ENCODE peak calls at places on chromosomes 11 and 22, in six cellular contexts. One of them, this sample, is unnamed.

GRCh38 chr11:77093056-77093891 is 9.4 kb upstream of the OMP start:
- DNase-seq in epithelial cell of prostate: no peak
- DNase-seq in WTC11: no peak
- DNase-seq in AG09319: no peak
- DNase-seq in fibroblast of pulmonary artery: no peak
- DNase-seq in stimulated activated CD4-positive, alpha-beta T cell treated with anti-CD3 and anti-CD28 coated beads, Interleukin-2, amount 100 ng/mL, for 48 hours: no peak
- DNase-seq in this sample: no peak

GRCh38 chr22:21457023-21457787 is 10.0 kb upstream of the TMEM191C start:
- DNase-seq in fibroblast of pulmonary artery: no peak
- DNase-seq in WTC11: peak; percentile 12
- DNase-seq in AG09319: no peak
- DNase-seq in epithelial cell of prostate: no peak
- DNase-seq in stimulated activated CD4-positive, alpha-beta T cell treated with anti-CD3 and anti-CD28 coated beads, Interleukin-2, amount 100 ng/mL, for 48 hours: no peak
- DNase-seq in this sample: peak; percentile 11

GRCh38 chr11:24145411-24145810 is 351.4 kb upstream of the LUZP2 start:
- DNase-seq in AG09319: no peak
- DNase-seq in stimulated activated CD4-positive, alpha-beta T cell treated with anti-CD3 and anti-CD28 coated beads, Interleukin-2, amount 100 ng/mL, for 48 hours: no peak
- DNase-seq in fibroblast of pulmonary artery: no peak
- DNase-seq in WTC11: no peak
- DNase-seq in epithelial cell of prostate: no peak
- DNase-seq in this sample: no peak

GRCh38 chr11:25734592-25735211 is 597.2 kb upstream of the ANO3 start:
- DNase-seq in stimulated activated CD4-positive, alpha-beta T cell treated with anti-CD3 and anti-CD28 coated beads, Interleukin-2, amount 100 ng/mL, for 48 hours: no peak
- DNase-seq in AG09319: no peak
- DNase-seq in WTC11: no peak
- DNase-seq in epithelial cell of prostate: peak; percentile 3
- DNase-seq in fibroblast of pulmonary artery: peak; percentile 61
- DNase-seq in this sample: no peak

GRCh38 chr11:44315947-44316387 is 6.0 kb upstream of the ALX4 start:
- DNase-seq in AG09319: no peak
- DNase-seq in WTC11: no peak
- DNase-seq in fibroblast of pulmonary artery: no peak
- DNase-seq in stimulated activated CD4-positive, alpha-beta T cell treated with anti-CD3 and anti-CD28 coated beads, Interleukin-2, amount 100 ng/mL, for 48 hours: no peak
- DNase-seq in epithelial cell of prostate: no peak
- DNase-seq in this sample: no peak

GRCh38 chr22:38906024-38906423 is 34.0 kb upstream of the CBX6 start:
- DNase-seq in fibroblast of pulmonary artery: no peak
- DNase-seq in stimulated activated CD4-positive, alpha-beta T cell treated with anti-CD3 and anti-CD28 coated beads, Interleukin-2, amount 100 ng/mL, for 48 hours: no peak
- DNase-seq in epithelial cell of prostate: no peak
- DNase-seq in WTC11: no peak
- DNase-seq in AG09319: no peak
- DNase-seq in this sample: no peak

GRCh38 chr22:43884600-43885318 is 7.1 kb downstream of the PNPLA5 start:
- DNase-seq in stimulated activated CD4-positive, alpha-beta T cell treated with anti-CD3 and anti-CD28 coated beads, Interleukin-2, amount 100 ng/mL, for 48 hours: peak; percentile 65
- DNase-seq in WTC11: peak; percentile 89
- DNase-seq in AG09319: peak; percentile 3
- DNase-seq in fibroblast of pulmonary artery: peak; percentile 50
- DNase-seq in epithelial cell of prostate: no peak
- DNase-seq in this sample: no peak

GRCh38 chr11:34313099-34313517 is 44.7 kb downstream of the ABTB2 start:
- DNase-seq in stimulated activated CD4-positive, alpha-beta T cell treated with anti-CD3 and anti-CD28 coated beads, Interleukin-2, amount 100 ng/mL, for 48 hours: no peak
- DNase-seq in AG09319: no peak
- DNase-seq in fibroblast of pulmonary artery: no peak
- DNase-seq in epithelial cell of prostate: no peak
- DNase-seq in WTC11: no peak
- DNase-seq in this sample: no peak

GRCh38 chr22:35622132-35622913 is 5.2 kb upstream of the MB start:
- DNase-seq in epithelial cell of prostate: no peak
- DNase-seq in stimulated activated CD4-positive, alpha-beta T cell treated with anti-CD3 and anti-CD28 coated beads, Interleukin-2, amount 100 ng/mL, for 48 hours: no peak
- DNase-seq in WTC11: peak; percentile 63
- DNase-seq in fibroblast of pulmonary artery: no peak
- DNase-seq in AG09319: no peak
- DNase-seq in this sample: no peak

GRCh38 chr22:37121887-37122591 is 12.5 kb upstream of the TMPRSS6 start:
- DNase-seq in stimulated activated CD4-positive, alpha-beta T cell treated with anti-CD3 and anti-CD28 coated beads, Interleukin-2, amount 100 ng/mL, for 48 hours: peak; percentile 78
- DNase-seq in WTC11: no peak
- DNase-seq in AG09319: no peak
- DNase-seq in epithelial cell of prostate: peak; percentile 74
- DNase-seq in fibroblast of pulmonary artery: peak; percentile 38
- DNase-seq in this sample: no peak

GRCh38 chr11:109854696-109855095 is 238.5 kb upstream of the ZC3H12C start:
- DNase-seq in epithelial cell of prostate: no peak
- DNase-seq in fibroblast of pulmonary artery: no peak
- DNase-seq in AG09319: no peak
- DNase-seq in stimulated activated CD4-positive, alpha-beta T cell treated with anti-CD3 and anti-CD28 coated beads, Interleukin-2, amount 100 ng/mL, for 48 hours: no peak
- DNase-seq in WTC11: no peak
- DNase-seq in this sample: no peak

GRCh38 chr11:18384157-18384641 is 10.2 kb upstream of the LDHA start:
- DNase-seq in AG09319: peak; percentile 77
- DNase-seq in epithelial cell of prostate: no peak
- DNase-seq in WTC11: no peak
- DNase-seq in fibroblast of pulmonary artery: peak; percentile 91
- DNase-seq in stimulated activated CD4-positive, alpha-beta T cell treated with anti-CD3 and anti-CD28 coated beads, Interleukin-2, amount 100 ng/mL, for 48 hours: no peak
- DNase-seq in this sample: peak; percentile 38

GRCh38 chr11:9208726-9209501 is 56.2 kb downstream of the DENND5A start:
- DNase-seq in AG09319: no peak
- DNase-seq in WTC11: no peak
- DNase-seq in fibroblast of pulmonary artery: no peak
- DNase-seq in epithelial cell of prostate: no peak
- DNase-seq in stimulated activated CD4-positive, alpha-beta T cell treated with anti-CD3 and anti-CD28 coated beads, Interleukin-2, amount 100 ng/mL, for 48 hours: no peak
- DNase-seq in this sample: no peak

GRCh38 chr11:110720646-110721283 is 8.5 kb upstream of the ARHGAP20 start:
- DNase-seq in fibroblast of pulmonary artery: no peak
- DNase-seq in stimulated activated CD4-positive, alpha-beta T cell treated with anti-CD3 and anti-CD28 coated beads, Interleukin-2, amount 100 ng/mL, for 48 hours: no peak
- DNase-seq in WTC11: no peak
- DNase-seq in epithelial cell of prostate: no peak
- DNase-seq in AG09319: peak; percentile 61
- DNase-seq in this sample: no peak

GRCh38 chr22:33426451-33426850 is 368.3 kb upstream of the SYN3 start:
- DNase-seq in AG09319: no peak
- DNase-seq in fibroblast of pulmonary artery: no peak
- DNase-seq in WTC11: no peak
- DNase-seq in stimulated activated CD4-positive, alpha-beta T cell treated with anti-CD3 and anti-CD28 coated beads, Interleukin-2, amount 100 ng/mL, for 48 hours: no peak
- DNase-seq in epithelial cell of prostate: no peak
- DNase-seq in this sample: no peak

GRCh38 chr22:38872831-38873248 is 824 bp upstream of the CBX6 start:
- DNase-seq in AG09319: no peak
- DNase-seq in fibroblast of pulmonary artery: peak; percentile 36
- DNase-seq in stimulated activated CD4-positive, alpha-beta T cell treated with anti-CD3 and anti-CD28 coated beads, Interleukin-2, amount 100 ng/mL, for 48 hours: no peak
- DNase-seq in epithelial cell of prostate: no peak
- DNase-seq in WTC11: peak; percentile 66
- DNase-seq in this sample: no peak

GRCh38 chr11:73996161-73996747 is 12.6 kb downstream of the UCP3 start:
- DNase-seq in stimulated activated CD4-positive, alpha-beta T cell treated with anti-CD3 and anti-CD28 coated beads, Interleukin-2, amount 100 ng/mL, for 48 hours: no peak
- DNase-seq in epithelial cell of prostate: no peak
- DNase-seq in WTC11: no peak
- DNase-seq in fibroblast of pulmonary artery: no peak
- DNase-seq in AG09319: no peak
- DNase-seq in this sample: no peak

GRCh38 chr11:115348404-115348803 is 155.8 kb downstream of the CADM1 start:
- DNase-seq in WTC11: no peak
- DNase-seq in epithelial cell of prostate: no peak
- DNase-seq in AG09319: no peak
- DNase-seq in stimulated activated CD4-positive, alpha-beta T cell treated with anti-CD3 and anti-CD28 coated beads, Interleukin-2, amount 100 ng/mL, for 48 hours: no peak
- DNase-seq in fibroblast of pulmonary artery: no peak
- DNase-seq in this sample: no peak

GRCh38 chr11:115623021-115623451 is 118.8 kb upstream of the CADM1 start:
- DNase-seq in fibroblast of pulmonary artery: peak; percentile 59
- DNase-seq in epithelial cell of prostate: peak; percentile 33
- DNase-seq in AG09319: peak; percentile 74
- DNase-seq in stimulated activated CD4-positive, alpha-beta T cell treated with anti-CD3 and anti-CD28 coated beads, Interleukin-2, amount 100 ng/mL, for 48 hours: no peak
- DNase-seq in WTC11: no peak
- DNase-seq in this sample: peak; percentile 97

GRCh38 chr22:47782461-47783075 is 1020.1 kb downstream of the TBC1D22A start:
- DNase-seq in AG09319: no peak
- DNase-seq in fibroblast of pulmonary artery: no peak
- DNase-seq in epithelial cell of prostate: no peak
- DNase-seq in stimulated activated CD4-positive, alpha-beta T cell treated with anti-CD3 and anti-CD28 coated beads, Interleukin-2, amount 100 ng/mL, for 48 hours: no peak
- DNase-seq in WTC11: no peak
- DNase-seq in this sample: no peak

GRCh38 chr11:61378713-61379313 is 13.6 kb upstream of the TMEM216 start:
- DNase-seq in fibroblast of pulmonary artery: peak; percentile 97
- DNase-seq in stimulated activated CD4-positive, alpha-beta T cell treated with anti-CD3 and anti-CD28 coated beads, Interleukin-2, amount 100 ng/mL, for 48 hours: no peak
- DNase-seq in AG09319: peak; percentile 93
- DNase-seq in WTC11: no peak
- DNase-seq in epithelial cell of prostate: peak; percentile 81
- DNase-seq in this sample: peak; percentile 88

GRCh38 chr22:39227542-39228272 is 17.1 kb downstream of the PDGFB start:
- DNase-seq in epithelial cell of prostate: no peak
- DNase-seq in stimulated activated CD4-positive, alpha-beta T cell treated with anti-CD3 and anti-CD28 coated beads, Interleukin-2, amount 100 ng/mL, for 48 hours: no peak
- DNase-seq in WTC11: no peak
- DNase-seq in fibroblast of pulmonary artery: no peak
- DNase-seq in AG09319: no peak
- DNase-seq in this sample: no peak

GRCh38 chr11:69041516-69041915 is 7.2 kb upstream of the TPCN2 start:
- DNase-seq in epithelial cell of prostate: no peak
- DNase-seq in stimulated activated CD4-positive, alpha-beta T cell treated with anti-CD3 and anti-CD28 coated beads, Interleukin-2, amount 100 ng/mL, for 48 hours: no peak
- DNase-seq in AG09319: no peak
- DNase-seq in fibroblast of pulmonary artery: no peak
- DNase-seq in WTC11: no peak
- DNase-seq in this sample: no peak

GRCh38 chr11:61516675-61517516 is 8.3 kb downstream of the LRRC10B start:
- DNase-seq in fibroblast of pulmonary artery: peak; percentile 14
- DNase-seq in AG09319: no peak
- DNase-seq in WTC11: peak; percentile 85
- DNase-seq in epithelial cell of prostate: no peak
- DNase-seq in stimulated activated CD4-positive, alpha-beta T cell treated with anti-CD3 and anti-CD28 coated beads, Interleukin-2, amount 100 ng/mL, for 48 hours: peak; percentile 66
- DNase-seq in this sample: no peak

GRCh38 chr11:70225629-70226582 is 22.8 kb downstream of the FADD start:
- DNase-seq in WTC11: no peak
- DNase-seq in stimulated activated CD4-positive, alpha-beta T cell treated with anti-CD3 and anti-CD28 coated beads, Interleukin-2, amount 100 ng/mL, for 48 hours: no peak
- DNase-seq in AG09319: no peak
- DNase-seq in epithelial cell of prostate: no peak
- DNase-seq in fibroblast of pulmonary artery: peak; percentile 38
- DNase-seq in this sample: no peak

GRCh38 chr22:39283312-39284141 is 35.9 kb downstream of the RPL3 start:
- DNase-seq in stimulated activated CD4-positive, alpha-beta T cell treated with anti-CD3 and anti-CD28 coated beads, Interleukin-2, amount 100 ng/mL, for 48 hours: no peak
- DNase-seq in epithelial cell of prostate: no peak
- DNase-seq in AG09319: no peak
- DNase-seq in WTC11: no peak
- DNase-seq in fibroblast of pulmonary artery: peak; percentile 38
- DNase-seq in this sample: no peak

GRCh38 chr11:133382217-133382746 is 150.0 kb downstream of the OPCML start:
- DNase-seq in WTC11: no peak
- DNase-seq in AG09319: no peak
- DNase-seq in fibroblast of pulmonary artery: no peak
- DNase-seq in stimulated activated CD4-positive, alpha-beta T cell treated with anti-CD3 and anti-CD28 coated beads, Interleukin-2, amount 100 ng/mL, for 48 hours: no peak
- DNase-seq in epithelial cell of prostate: no peak
- DNase-seq in this sample: no peak

GRCh38 chr11:24779791-24780190 is 282.9 kb downstream of the LUZP2 start:
- DNase-seq in stimulated activated CD4-positive, alpha-beta T cell treated with anti-CD3 and anti-CD28 coated beads, Interleukin-2, amount 100 ng/mL, for 48 hours: no peak
- DNase-seq in WTC11: no peak
- DNase-seq in epithelial cell of prostate: no peak
- DNase-seq in fibroblast of pulmonary artery: peak; percentile 18
- DNase-seq in AG09319: no peak
- DNase-seq in this sample: no peak

GRCh38 chr11:11826260-11826659 is 15.5 kb upstream of the USP47 start:
- DNase-seq in AG09319: no peak
- DNase-seq in stimulated activated CD4-positive, alpha-beta T cell treated with anti-CD3 and anti-CD28 coated beads, Interleukin-2, amount 100 ng/mL, for 48 hours: no peak
- DNase-seq in WTC11: no peak
- DNase-seq in fibroblast of pulmonary artery: no peak
- DNase-seq in epithelial cell of prostate: no peak
- DNase-seq in this sample: no peak

GRCh38 chr11:61967924-61968757 is 707 bp upstream of the FTH1 start:
- DNase-seq in epithelial cell of prostate: no peak
- DNase-seq in fibroblast of pulmonary artery: peak; percentile 34
- DNase-seq in stimulated activated CD4-positive, alpha-beta T cell treated with anti-CD3 and anti-CD28 coated beads, Interleukin-2, amount 100 ng/mL, for 48 hours: peak; percentile 30
- DNase-seq in WTC11: peak; percentile 32
- DNase-seq in AG09319: no peak
- DNase-seq in this sample: no peak